ENCODE peak calls at places on chromosomes 6 and 20, in six cellular contexts. One of them, this sample, is unnamed.

GRCh38 chr6:3341467-3341866 is 82.7 kb downstream of the PSMG4 start:
- DNase-seq in H9: peak; percentile 43
- DNase-seq in IMR-90: peak; percentile 83
- DNase-seq in mesenchymal stem cell: peak; percentile 71
- DNase-seq in trophoblast cell: no peak
- DNase-seq in H1: no peak
- DNase-seq in this sample: no peak

GRCh38 chr6:25360611-25361010 is 81.4 kb downstream of the CARMIL1 start:
- DNase-seq in H9: no peak
- DNase-seq in IMR-90: peak; percentile 45
- DNase-seq in mesenchymal stem cell: peak; percentile 5
- DNase-seq in trophoblast cell: no peak
- DNase-seq in H1: no peak
- DNase-seq in this sample: no peak

GRCh38 chr20:21609221-21609620 is 95.4 kb upstream of the NKX2-2 start:
- DNase-seq in H9: no peak
- DNase-seq in IMR-90: no peak
- DNase-seq in mesenchymal stem cell: no peak
- DNase-seq in trophoblast cell: no peak
- DNase-seq in H1: no peak
- DNase-seq in this sample: no peak

GRCh38 chr6:62999796-63000195 is 211.5 kb upstream of the FKBP1C start:
- DNase-seq in H9: no peak
- DNase-seq in IMR-90: no peak
- DNase-seq in mesenchymal stem cell: peak; percentile 7
- DNase-seq in trophoblast cell: no peak
- DNase-seq in H1: no peak
- DNase-seq in this sample: no peak

GRCh38 chr20:38307371-38308046 is 3.6 kb downstream of the BPI start:
- DNase-seq in H9: no peak
- DNase-seq in IMR-90: peak; percentile 76
- DNase-seq in mesenchymal stem cell: peak; percentile 52
- DNase-seq in trophoblast cell: no peak
- DNase-seq in H1: no peak
- DNase-seq in this sample: no peak

GRCh38 chr6:152651986-152652385 is 14.8 kb upstream of the SYNE1 start:
- DNase-seq in H9: no peak
- DNase-seq in IMR-90: peak; percentile 41
- DNase-seq in mesenchymal stem cell: no peak
- DNase-seq in trophoblast cell: no peak
- DNase-seq in H1: no peak
- DNase-seq in this sample: no peak

GRCh38 chr6:12801141-12801540 is 84.6 kb downstream of the PHACTR1 start:
- DNase-seq in H9: no peak
- DNase-seq in IMR-90: no peak
- DNase-seq in mesenchymal stem cell: no peak
- DNase-seq in trophoblast cell: peak; percentile 92
- DNase-seq in H1: no peak
- DNase-seq in this sample: no peak

GRCh38 chr6:34243131-34243771 is 5.6 kb downstream of the SMIM29 start:
- DNase-seq in H9: no peak
- DNase-seq in IMR-90: peak; percentile 77
- DNase-seq in mesenchymal stem cell: peak; percentile 68
- DNase-seq in trophoblast cell: no peak
- DNase-seq in H1: no peak
- DNase-seq in this sample: no peak

GRCh38 chr6:20873425-20874190 is 339.4 kb downstream of the CDKAL1 start:
- DNase-seq in H9: peak; percentile 50
- DNase-seq in IMR-90: no peak
- DNase-seq in mesenchymal stem cell: peak; percentile 16
- DNase-seq in trophoblast cell: no peak
- DNase-seq in H1: no peak
- DNase-seq in this sample: no peak

GRCh38 chr6:166626177-166627038 is 643 bp downstream of the RPS6KA2 start:
- DNase-seq in H9: no peak
- DNase-seq in IMR-90: peak; percentile 49
- DNase-seq in mesenchymal stem cell: peak; percentile 61
- DNase-seq in trophoblast cell: no peak
- DNase-seq in H1: no peak
- DNase-seq in this sample: peak; percentile 17

GRCh38 chr20:45629496-45630100 is at the start of gene WFDC10A:
- DNase-seq in H9: peak; percentile 84
- DNase-seq in IMR-90: peak; percentile 49
- DNase-seq in mesenchymal stem cell: peak; percentile 53
- DNase-seq in trophoblast cell: peak; percentile 42
- DNase-seq in H1: peak; percentile 33
- DNase-seq in this sample: peak; percentile 21

GRCh38 chr6:167336818-167337217 is 11.9 kb downstream of the TTLL2 start:
- DNase-seq in H9: no peak
- DNase-seq in IMR-90: no peak
- DNase-seq in mesenchymal stem cell: no peak
- DNase-seq in trophoblast cell: no peak
- DNase-seq in H1: no peak
- DNase-seq in this sample: no peak

GRCh38 chr6:37261198-37261597 is 3.3 kb upstream of the TMEM217 start:
- DNase-seq in H9: no peak
- DNase-seq in IMR-90: no peak
- DNase-seq in mesenchymal stem cell: no peak
- DNase-seq in trophoblast cell: no peak
- DNase-seq in H1: no peak
- DNase-seq in this sample: no peak

GRCh38 chr20:63620991-63621390 is 5.9 kb downstream of the GMEB2 start:
- DNase-seq in H9: no peak
- DNase-seq in IMR-90: no peak
- DNase-seq in mesenchymal stem cell: no peak
- DNase-seq in trophoblast cell: no peak
- DNase-seq in H1: no peak
- DNase-seq in this sample: no peak

GRCh38 chr6:141033101-141033500 is 1099.6 kb upstream of the GJE1 start:
- DNase-seq in H9: no peak
- DNase-seq in IMR-90: peak; percentile 14
- DNase-seq in mesenchymal stem cell: no peak
- DNase-seq in trophoblast cell: no peak
- DNase-seq in H1: no peak
- DNase-seq in this sample: no peak

GRCh38 chr20:49620364-49621240 is 52.7 kb upstream of the PTGIS start:
- DNase-seq in H9: no peak
- DNase-seq in IMR-90: no peak
- DNase-seq in mesenchymal stem cell: no peak
- DNase-seq in trophoblast cell: no peak
- DNase-seq in H1: no peak
- DNase-seq in this sample: no peak

DNA sequence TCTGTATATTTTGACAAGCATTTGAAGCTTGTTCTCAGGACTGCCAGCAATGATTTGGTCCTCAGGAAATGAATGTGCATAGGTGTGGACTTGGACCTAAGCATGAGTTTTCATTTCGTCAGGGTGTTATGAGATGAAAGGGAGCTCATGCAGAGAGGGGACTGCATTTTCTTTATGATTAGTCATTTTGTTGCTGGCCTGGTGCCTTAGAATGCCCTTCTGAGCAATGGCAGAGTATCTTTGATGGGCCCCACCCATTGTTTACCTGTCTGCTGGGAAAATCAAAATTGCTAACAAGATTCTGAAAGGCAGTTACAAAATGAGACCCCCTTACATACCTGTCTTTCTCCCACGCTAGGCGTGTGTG is 51.5 kb upstream of the MTHFD1L start:
- DNase-seq in H9: no peak
- DNase-seq in IMR-90: peak; percentile 43
- DNase-seq in mesenchymal stem cell: no peak
- DNase-seq in trophoblast cell: peak; percentile 8
- DNase-seq in H1: no peak
- DNase-seq in this sample: no peak
- H4K91ac ChIP-seq in H9: no peak overlapping the region
- H4K91ac ChIP-seq in IMR-90: no peak overlapping the region
- H4K91ac ChIP-seq in mesenchymal stem cell: no peak overlapping the region
- H4K91ac ChIP-seq in trophoblast cell: no peak overlapping the region
- H4K91ac ChIP-seq in H1: no peak overlapping the region
- H4K91ac ChIP-seq in this sample: no peak overlapping the region

DNA sequence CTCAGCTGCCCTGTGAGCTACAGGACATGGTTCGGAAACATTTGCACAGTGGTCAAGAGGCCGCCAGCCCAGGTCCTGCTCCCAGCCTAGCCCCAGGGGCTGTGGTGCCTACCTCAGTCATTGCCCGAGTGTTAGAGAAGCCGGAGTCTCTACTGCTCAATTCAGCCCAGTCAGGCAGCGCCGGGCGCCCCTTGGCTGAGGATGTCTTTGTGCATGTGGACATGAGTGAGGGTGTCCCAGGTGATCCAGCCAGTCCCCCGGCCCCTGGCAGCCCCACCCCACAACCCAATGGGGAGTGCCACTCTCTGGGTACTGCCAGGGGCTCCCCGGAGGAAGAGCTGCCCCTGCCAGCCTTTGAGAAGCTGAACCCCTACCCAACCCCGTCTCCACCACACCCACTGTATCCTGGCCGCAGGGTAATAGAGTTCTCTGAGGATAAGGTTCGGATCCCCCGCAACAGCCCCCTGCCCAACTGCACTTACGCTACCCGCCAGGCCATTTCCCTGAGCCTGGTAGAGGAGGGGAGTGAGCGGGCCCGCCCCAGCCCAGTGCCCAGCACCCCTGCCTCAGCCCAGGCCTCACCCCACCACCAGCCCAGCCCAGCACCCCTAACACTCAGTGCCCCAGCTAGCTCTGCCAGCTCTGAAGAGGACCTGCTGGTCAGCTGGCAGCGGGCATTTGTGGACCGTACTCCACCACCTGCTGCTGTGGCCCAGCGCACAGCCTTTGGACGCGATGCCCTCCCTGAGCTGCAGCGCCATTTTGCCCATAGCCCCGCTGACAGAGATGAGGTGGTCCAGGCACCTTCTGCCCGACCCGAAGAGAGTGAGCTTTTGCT is 5.2 kb downstream of the LRRC73 start:
- DNase-seq in H9: no peak
- DNase-seq in IMR-90: no peak
- DNase-seq in mesenchymal stem cell: no peak
- DNase-seq in trophoblast cell: no peak
- DNase-seq in H1: no peak
- DNase-seq in this sample: no peak
- H4K91ac ChIP-seq in H9: no peak overlapping the region
- H4K91ac ChIP-seq in IMR-90: no peak overlapping the region
- H4K91ac ChIP-seq in mesenchymal stem cell: no peak overlapping the region
- H4K91ac ChIP-seq in trophoblast cell: no peak overlapping the region
- H4K91ac ChIP-seq in H1: no peak overlapping the region
- H4K91ac ChIP-seq in this sample: no peak overlapping the region

GRCh38 chr20:1371235-1371782 is 21.5 kb downstream of the FKBP1A start:
- DNase-seq in H9: no peak
- DNase-seq in IMR-90: no peak
- DNase-seq in mesenchymal stem cell: no peak
- DNase-seq in trophoblast cell: no peak
- DNase-seq in H1: no peak
- DNase-seq in this sample: no peak

GRCh38 chr20:1369970-1370369 is 22.9 kb downstream of the FKBP1A start:
- DNase-seq in H9: no peak
- DNase-seq in IMR-90: no peak
- DNase-seq in mesenchymal stem cell: no peak
- DNase-seq in trophoblast cell: no peak
- DNase-seq in H1: no peak
- DNase-seq in this sample: no peak

GRCh38 chr20:1371830-1372539 is 20.9 kb downstream of the FKBP1A start:
- DNase-seq in H9: no peak
- DNase-seq in IMR-90: no peak
- DNase-seq in mesenchymal stem cell: no peak
- DNase-seq in trophoblast cell: no peak
- DNase-seq in H1: no peak
- DNase-seq in this sample: no peak

GRCh38 chr20:1368448-1369199 is 24.2 kb downstream of the FKBP1A start:
- DNase-seq in H9: no peak
- DNase-seq in IMR-90: peak; percentile 66
- DNase-seq in mesenchymal stem cell: peak; percentile 58
- DNase-seq in trophoblast cell: no peak
- DNase-seq in H1: no peak
- DNase-seq in this sample: no peak

DNA sequence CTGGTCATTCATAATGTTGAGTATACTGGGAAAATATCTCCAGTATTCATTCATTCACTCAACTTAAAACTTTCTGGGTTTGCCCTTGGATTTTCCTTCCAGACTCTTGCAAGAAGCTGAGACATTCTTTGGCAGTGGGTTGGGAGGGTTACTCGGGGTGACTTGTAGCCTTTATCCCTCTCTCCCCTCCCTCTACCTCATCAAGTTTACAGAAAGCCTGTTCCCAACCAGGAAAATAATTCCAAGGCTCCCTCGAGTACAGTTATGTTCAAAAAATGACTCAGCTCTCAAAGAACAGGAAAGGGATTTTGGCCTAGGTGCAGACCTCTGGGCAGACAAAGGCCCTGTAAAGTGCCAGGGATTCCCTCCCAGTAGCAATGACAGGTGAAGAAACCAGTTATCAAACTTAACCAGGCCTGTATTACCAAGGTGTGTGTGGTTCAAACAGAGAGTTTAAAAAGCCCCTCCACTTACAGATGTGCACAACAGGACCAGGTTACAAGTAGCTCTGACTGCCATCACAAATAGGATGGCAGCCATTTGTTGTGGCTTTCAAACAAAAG is 22.2 kb downstream of the FKBP1A start:
- DNase-seq in H9: no peak
- DNase-seq in IMR-90: peak; percentile 67
- DNase-seq in mesenchymal stem cell: peak; percentile 42
- DNase-seq in trophoblast cell: no peak
- DNase-seq in H1: no peak
- DNase-seq in this sample: no peak
- H4K91ac ChIP-seq in H9: no peak overlapping the region
- H4K91ac ChIP-seq in IMR-90: no peak overlapping the region
- H4K91ac ChIP-seq in mesenchymal stem cell: no peak overlapping the region
- H4K91ac ChIP-seq in trophoblast cell: no peak overlapping the region
- H4K91ac ChIP-seq in H1: no peak overlapping the region
- H4K91ac ChIP-seq in this sample: no peak overlapping the region

GRCh38 chr6:53377793-53378192 is 29.0 kb upstream of the ELOVL5 start:
- DNase-seq in H9: no peak
- DNase-seq in IMR-90: no peak
- DNase-seq in mesenchymal stem cell: no peak
- DNase-seq in trophoblast cell: no peak
- DNase-seq in H1: no peak
- DNase-seq in this sample: no peak

GRCh38 chr6:53377289-53377688 is 28.5 kb upstream of the ELOVL5 start:
- DNase-seq in H9: no peak
- DNase-seq in IMR-90: no peak
- DNase-seq in mesenchymal stem cell: no peak
- DNase-seq in trophoblast cell: no peak
- DNase-seq in H1: no peak
- DNase-seq in this sample: no peak

GRCh38 chr6:53375851-53376250 is 27.1 kb upstream of the ELOVL5 start:
- DNase-seq in H9: no peak
- DNase-seq in IMR-90: no peak
- DNase-seq in mesenchymal stem cell: peak; percentile 23
- DNase-seq in trophoblast cell: no peak
- DNase-seq in H1: no peak
- DNase-seq in this sample: no peak

GRCh38 chr6:53376661-53377226 is 28.0 kb upstream of the ELOVL5 start:
- DNase-seq in H9: no peak
- DNase-seq in IMR-90: no peak
- DNase-seq in mesenchymal stem cell: no peak
- DNase-seq in trophoblast cell: no peak
- DNase-seq in H1: no peak
- DNase-seq in this sample: no peak

DNA sequence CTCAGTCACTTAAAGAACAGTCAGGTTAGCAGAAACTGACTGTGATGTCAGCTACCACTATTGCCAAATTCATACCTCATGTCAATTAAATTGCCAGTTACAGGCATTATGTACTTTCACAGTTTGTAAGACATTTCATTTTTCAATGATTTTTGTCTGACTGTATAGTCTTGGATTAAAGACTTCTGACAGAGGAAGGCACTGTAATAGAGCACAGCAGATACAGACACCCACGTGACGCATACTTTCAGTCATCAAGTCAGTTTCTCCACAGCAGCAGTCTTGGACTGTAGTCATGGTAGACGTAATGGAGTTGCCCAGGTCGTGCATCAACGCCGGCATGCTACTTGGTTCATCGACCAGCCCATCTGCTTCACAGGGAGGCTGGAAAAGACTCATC is 29.5 kb upstream of the ELOVL5 start:
- DNase-seq in H9: no peak
- DNase-seq in IMR-90: no peak
- DNase-seq in mesenchymal stem cell: no peak
- DNase-seq in trophoblast cell: no peak
- DNase-seq in H1: no peak
- DNase-seq in this sample: no peak
- H4K91ac ChIP-seq in H9: no peak overlapping the region
- H4K91ac ChIP-seq in IMR-90: no peak overlapping the region
- H4K91ac ChIP-seq in mesenchymal stem cell: no peak overlapping the region
- H4K91ac ChIP-seq in trophoblast cell: no peak overlapping the region
- H4K91ac ChIP-seq in H1: no peak overlapping the region
- H4K91ac ChIP-seq in this sample: no peak overlapping the region